ENCODE peak calls at places on chromosomes 12 and 14, in eight cellular contexts. E is head of caudate nucleus; C is stimulated activated CD8-positive, alpha-beta memory T cell treated with anti-CD3 and anti-CD28 coated beads, Interleukin-4, amount 100 ng/mL, for 48 hours; P is HEK293T; K is stomach; D is amniotic stem cell; J is stimulated activated CD4-positive, alpha-beta T cell treated with anti-CD3 and anti-CD28 coated beads, Interleukin-2, amount 100 ng/mL, for 48 hours; N is NCI-H1417. W is an unnamed sample.

GRCh38 chr14:52399886-52400599 is 85.9 kb downstream of the PTGER2 start:
- DNase-seq in E (no peak), C (no peak), P (peak; percentile 65), K (no peak), D (peak; percentile 8), J (no peak), N (no peak), W (no peak)

GRCh38 chr14:98633380-98633779 is 638.6 kb downstream of the BCL11B start:
- DNase-seq in E (peak; percentile 91), C (no peak), P (no peak), K (no peak), D (no peak), J (no peak), N (peak; percentile 97), W (no peak)

GRCh38 chr14:100427166-100427565 is 104.0 kb downstream of the SLC25A47 start:
- DNase-seq in E (no peak), C (no peak), P (no peak), K (no peak), D (no peak), J (no peak), N (no peak), W (no peak)

GRCh38 chr14:93734086-93734822 is 54.0 kb downstream of the PRIMA1 start:
- DNase-seq in E (no peak), C (peak; percentile 39), P (peak; percentile 51), K (no peak), D (no peak), J (no peak), N (peak; percentile 16), W (no peak)

GRCh38 chr12:9781360-9781759 is 20.7 kb upstream of the CD69 start:
- DNase-seq in E (no peak), C (no peak), P (no peak), K (no peak), D (no peak), J (no peak), N (no peak), W (no peak)

GRCh38 chr12:19826988-19827550 is 387.8 kb downstream of the AEBP2 start:
- DNase-seq in E (no peak), C (no peak), P (no peak), K (no peak), D (no peak), J (no peak), N (no peak), W (no peak)

GRCh38 chr14:100067971-100068959 is 3.0 kb downstream of the EVL start:
- DNase-seq in E (peak; percentile 61), C (peak; percentile 91), P (no peak), K (peak; percentile 67), D (no peak), J (peak; percentile 75), N (no peak), W (peak; percentile 95)

GRCh38 chr14:66572836-66573235 is 64.9 kb downstream of the GPHN start:
- DNase-seq in E (no peak), C (no peak), P (no peak), K (no peak), D (no peak), J (no peak), N (no peak), W (no peak)

GRCh38 chr12:65602579-65603295 is 221.5 kb upstream of the HMGA2 start:
- DNase-seq in E (peak; percentile 75), C (peak; percentile 74), P (peak; percentile 80), K (peak; percentile 75), D (peak; percentile 92), J (peak; percentile 50), N (no peak), W (peak; percentile 20)

GRCh38 chr12:132776816-132777568 is 15.4 kb upstream of the ANKLE2 start:
- DNase-seq in E (peak; percentile 40), C (no peak), P (no peak), K (no peak), D (no peak), J (no peak), N (no peak), W (no peak)

GRCh38 chr14:53180272-53181221 is 27.4 kb upstream of the DDHD1 start:
- DNase-seq in E (no peak), C (peak; percentile 50), P (peak; percentile 59), K (no peak), D (no peak), J (peak; percentile 39), N (no peak), W (peak; percentile 54)

GRCh38 chr12:67742461-67742860 is 93.9 kb downstream of the DYRK2 start:
- DNase-seq in E (no peak), C (no peak), P (no peak), K (no peak), D (no peak), J (no peak), N (no peak), W (no peak)

GRCh38 chr12:51395283-51396230 is 4.4 kb upstream of the GALNT6 start:
- DNase-seq in E (no peak), C (peak; percentile 48), P (no peak), K (no peak), D (no peak), J (no peak), N (no peak), W (peak; percentile 44)

GRCh38 chr14:103527408-103528157 is 1.4 kb upstream of the TRMT61A start:
- DNase-seq in E (no peak), C (peak; percentile 51), P (no peak), K (no peak), D (no peak), J (no peak), N (no peak), W (peak; percentile 16)

GRCh38 chr14:74867673-74868072 is 8.3 kb downstream of the PROX2 start:
- DNase-seq in E (peak; percentile 46), C (peak; percentile 73), P (no peak), K (no peak), D (no peak), J (peak; percentile 41), N (no peak), W (peak; percentile 67)

GRCh38 chr12:81125691-81126090 is 47.8 kb downstream of the ACSS3 start:
- DNase-seq in E (no peak), C (no peak), P (no peak), K (no peak), D (no peak), J (no peak), N (no peak), W (no peak)

GRCh38 chr12:112183141-112183581 is 57.8 kb downstream of the TRAFD1 start:
- DNase-seq in E (no peak), C (peak; percentile 54), P (no peak), K (no peak), D (no peak), J (peak; percentile 17), N (no peak), W (peak; percentile 64)

GRCh38 chr14:75283884-75284563 is 5.4 kb downstream of the FOS start:
- DNase-seq in E (no peak), C (no peak), P (no peak), K (peak; percentile 60), D (no peak), J (no peak), N (no peak), W (no peak)

GRCh38 chr12:56908136-56908535 is 26.1 kb downstream of the SDR9C7 start:
- DNase-seq in E (no peak), C (no peak), P (no peak), K (no peak), D (no peak), J (no peak), N (no peak), W (no peak)

GRCh38 chr12:121295123-121295745 is 1.3 kb downstream of the CAMKK2 start:
- DNase-seq in E (no peak), C (no peak), P (peak; percentile 32), K (no peak), D (no peak), J (no peak), N (no peak), W (no peak)

GRCh38 chr12:56029166-56029519 is 8.3 kb downstream of the IKZF4 start:
- DNase-seq in E (no peak), C (no peak), P (no peak), K (no peak), D (no peak), J (no peak), N (no peak), W (no peak)

GRCh38 chr14:89058707-89059106 is 234.3 kb downstream of the TTC8 start:
- DNase-seq in E (no peak), C (no peak), P (no peak), K (no peak), D (no peak), J (no peak), N (no peak), W (no peak)

GRCh38 chr12:49564241-49565118 is 3.5 kb downstream of the MCRS1 start:
- DNase-seq in E (no peak), C (no peak), P (no peak), K (no peak), D (no peak), J (no peak), N (no peak), W (no peak)

GRCh38 chr12:12528361-12529092 is 34.1 kb downstream of the DUSP16 start:
- DNase-seq in E (no peak), C (no peak), P (no peak), K (no peak), D (no peak), J (no peak), N (no peak), W (no peak)

GRCh38 chr12:122841544-122842321 is 6.5 kb downstream of the HIP1R start:
- DNase-seq in E (peak; percentile 69), C (no peak), P (no peak), K (peak; percentile 71), D (peak; percentile 65), J (no peak), N (no peak), W (no peak)

GRCh38 chr12:113052326-113052725 is 4.2 kb upstream of the DTX1 start:
- DNase-seq in E (no peak), C (no peak), P (no peak), K (no peak), D (no peak), J (no peak), N (no peak), W (no peak)

GRCh38 chr12:131276501-131277185 is 322.9 kb downstream of the ADGRD1 start:
- DNase-seq in E (no peak), C (no peak), P (no peak), K (no peak), D (no peak), J (no peak), N (no peak), W (no peak)

GRCh38 chr12:53224268-53224896 is 7.6 kb downstream of the RARG start:
- DNase-seq in E (no peak), C (no peak), P (no peak), K (no peak), D (no peak), J (no peak), N (no peak), W (no peak)

GRCh38 chr12:53065975-53066593 is 13.1 kb downstream of the SPRYD3 start:
- DNase-seq in E (peak; percentile 81), C (peak; percentile 89), P (peak; percentile 87), K (peak; percentile 84), D (peak; percentile 58), J (peak; percentile 70), N (peak; percentile 74), W (peak; percentile 39)

GRCh38 chr12:68767191-68767590 is 21.2 kb downstream of the SLC35E3 start:
- DNase-seq in E (no peak), C (no peak), P (no peak), K (no peak), D (no peak), J (no peak), N (no peak), W (no peak)

GRCh38 chr12:40775681-40776080 is 83.4 kb downstream of the CNTN1 start:
- DNase-seq in E (no peak), C (no peak), P (no peak), K (no peak), D (no peak), J (no peak), N (no peak), W (no peak)

GRCh38 chr12:57896437-57897201 is 44.7 kb upstream of the ATP23 start:
- DNase-seq in E (peak; percentile 86), C (no peak), P (peak; percentile 53), K (peak; percentile 61), D (no peak), J (no peak), N (peak; percentile 79), W (no peak)

W was measured in T-helper 2 cell treated with Interferon-gamma antibody and Interleukin-4, amounts not matched to agents 5 μg/mL and 100 μg/mL, for 36 hours.